ENCODE peak calls at places on chromosomes 1 and 21, in ten cellular contexts. P, G, O, E, F, W, T, V, N and Z are unnamed samples.
A peak's percentile ranks its signal among the peaks of the same experiment; 100 is the strongest.

GRCh38 chr1:222081859-222082258 is 340.0 kb upstream of the DUSP10 start:
- DNase-seq in N (no peak), O (no peak), G (no peak), P (no peak), V (no peak), E (no peak), T (no peak), W (no peak), F (peak; percentile 54), Z (no peak)

GRCh38 chr21:45270306-45270821 is 17.3 kb downstream of the POFUT2 start:
- DNase-seq in W (no peak), E (no peak), N (no peak), G (no peak), T (no peak), V (no peak), F (no peak), O (no peak), P (no peak), Z (no peak)

GRCh38 chr1:170634293-170634692 is 29.6 kb upstream of the PRRX1 start:
- DNase-seq in W (no peak), E (no peak), P (no peak), V (no peak), N (no peak), O (no peak), F (no peak), T (no peak), G (peak; percentile 23), Z (no peak)

GRCh38 chr1:210373628-210373877 is 44.9 kb downstream of the HHAT start:
- DNase-seq in O (no peak), W (no peak), T (no peak), G (no peak), F (no peak), P (no peak), V (no peak), N (no peak), E (no peak), Z (no peak)

GRCh38 chr21:43767980-43768867 is 7.9 kb downstream of the CSTB start:
- DNase-seq in T (peak; percentile 11), W (no peak), N (no peak), V (peak; percentile 76), E (no peak), P (no peak), O (peak; percentile 81), F (peak; percentile 90), G (peak; percentile 45), Z (peak; percentile 26)

GRCh38 chr1:172145231-172145651 is 275.2 kb upstream of the C1orf105 start:
- DNase-seq in T (peak; percentile 33), F (no peak), P (no peak), O (no peak), N (no peak), G (no peak), E (no peak), V (peak; percentile 27), W (peak; percentile 49), Z (no peak)

GRCh38 chr1:19442150-19443096 is 42.9 kb downstream of the CAPZB start:
- DNase-seq in V (no peak), F (no peak), W (no peak), P (no peak), O (no peak), T (no peak), E (no peak), N (no peak), G (no peak), Z (no peak)

GRCh38 chr21:35366348-35367085 is 317.4 kb upstream of the RUNX1 start:
- DNase-seq in W (peak; percentile 83), N (no peak), F (no peak), G (peak; percentile 75), E (no peak), T (no peak), V (no peak), P (no peak), O (no peak), Z (no peak)

GRCh38 chr1:167225920-167226319 is 5.2 kb downstream of the POU2F1 start:
- DNase-seq in O (no peak), F (no peak), P (no peak), W (no peak), N (no peak), T (no peak), V (no peak), E (no peak), G (no peak), Z (no peak)

GRCh38 chr1:17606826-17607440 is 67.4 kb downstream of the ARHGEF10L start:
- DNase-seq in E (peak; percentile 19), O (peak; percentile 65), W (no peak), F (peak; percentile 67), N (no peak), G (no peak), P (peak; percentile 85), V (peak; percentile 53), T (peak; percentile 79), Z (peak; percentile 24)

GRCh38 chr1:66370462-66370907 is 163.5 kb upstream of the SGIP1 start:
- DNase-seq in V (no peak), F (peak; percentile 76), G (no peak), N (no peak), O (no peak), E (no peak), T (no peak), P (no peak), W (no peak), Z (peak; percentile 73)